ENCODE peak calls at places on chromosomes 4 and X, in four cellular contexts. T, Q, H and G are unnamed samples.

GRCh38 chrX:68936186-68936585 is 107.4 kb downstream of the EFNB1 start:
- DNase-seq in Q (no peak), H (no peak), T (no peak), G (no peak)

GRCh38 chrX:73581002-73581628 is 18.1 kb downstream of the CHIC1 start:
- DNase-seq in H (no peak), Q (no peak), T (no peak), G (peak; percentile 10)

GRCh38 chr4:2069161-2069971 is 10.2 kb downstream of the NAT8L start:
- DNase-seq in T (no peak), H (no peak), Q (no peak), G (no peak)

GRCh38 chrX:54246866-54247265 is 63.8 kb upstream of the FAM120C start:
- DNase-seq in Q (no peak), H (peak; percentile 1), T (no peak), G (no peak)

GRCh38 chrX:9706426-9706825 is 59.2 kb downstream of the GPR143 start:
- DNase-seq in T (no peak), Q (no peak), H (no peak), G (no peak)

GRCh38 chrX:23525531-23525930 is 141.8 kb upstream of the PRDX4 start:
- DNase-seq in H (no peak), Q (no peak), T (no peak), G (no peak)

GRCh38 chrX:140064993-140065392 is 99.7 kb upstream of the CXorf66 start:
- DNase-seq in Q (no peak), T (no peak), H (no peak), G (no peak)

GRCh38 chr4:112140536-112140935 is 4.7 kb upstream of the FAM241A start:
- DNase-seq in Q (no peak), T (no peak), H (no peak), G (peak; percentile 49)

GRCh38 chrX:7088968-7089615 is 58.4 kb upstream of the STS start:
- DNase-seq in Q (no peak), T (no peak), H (no peak), G (no peak)

GRCh38 chrX:72060196-72060974 is 71.3 kb downstream of the RTL5 start:
- DNase-seq in T (no peak), H (peak; percentile 5), Q (no peak), G (peak; percentile 29)

GRCh38 chrX:72254835-72255234 is 16.0 kb upstream of the ERCC6L start:
- DNase-seq in H (no peak), T (no peak), Q (no peak), G (no peak)

GRCh38 chr4:10226756-10227155 is 110.2 kb upstream of the WDR1 start:
- DNase-seq in H (no peak), T (no peak), Q (no peak), G (peak; percentile 26)

GRCh38 chrX:32116047-32116446 is 1044.2 kb upstream of the FTHL17 start:
- DNase-seq in Q (no peak), H (no peak), T (no peak), G (peak; percentile 0)
- TF ChIP-seq CTCF in Q (no peak), H (no peak), T (no peak), G (peak; percentile 13)

GRCh38 chr4:65880594-65880993 is 210.3 kb upstream of the EPHA5 start:
- DNase-seq in H (no peak), Q (no peak), T (no peak), G (peak; percentile 2)
- TF ChIP-seq CTCF in H (no peak), Q (no peak), T (no peak), G (no peak)

DNA sequence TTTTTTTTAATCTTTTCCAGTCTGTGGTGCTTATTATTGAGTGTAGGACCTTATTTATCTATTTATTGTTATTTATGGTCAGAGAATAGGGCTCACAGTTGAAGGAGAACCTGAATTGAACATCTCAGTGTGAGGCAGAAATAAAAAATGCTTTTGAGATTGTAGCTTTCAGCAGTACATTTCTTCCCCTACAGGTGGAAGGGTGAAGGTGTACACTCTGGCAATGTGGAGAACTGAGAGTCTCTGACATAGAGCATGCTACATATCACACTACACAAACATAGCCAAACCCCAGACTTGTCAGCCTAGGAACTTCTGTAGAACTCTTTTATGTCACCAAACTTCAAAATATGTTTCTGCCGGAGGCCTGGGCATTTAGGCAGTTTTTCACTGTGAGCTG is 140.2 kb downstream of the STIM2 start:
- DNase-seq in H (no peak), Q (peak; percentile 5), T (no peak), G (no peak)
- TF ChIP-seq CTCF in H (peak; percentile 15), Q (no peak), T (peak; percentile 30), G (peak; percentile 46)

GRCh38 chr4:15410750-15411149 is 17.1 kb upstream of the C1QTNF7 start:
- DNase-seq in Q (no peak), H (no peak), T (no peak), G (peak; percentile 57)
- TF ChIP-seq CTCF in Q (no peak), H (no peak), T (no peak), G (no peak)

GRCh38 chr4:154013576-154013975 is 224.7 kb upstream of the SFRP2 start:
- DNase-seq in T (no peak), H (no peak), Q (no peak), G (no peak)

GRCh38 chr4:154014401-154015105 is 225.7 kb upstream of the SFRP2 start:
- DNase-seq in Q (no peak), H (no peak), T (no peak), G (peak; percentile 32)

GRCh38 chr4:154024097-154024496 is 235.2 kb upstream of the SFRP2 start:
- DNase-seq in T (no peak), Q (no peak), H (no peak), G (peak; percentile 13)

DNA sequence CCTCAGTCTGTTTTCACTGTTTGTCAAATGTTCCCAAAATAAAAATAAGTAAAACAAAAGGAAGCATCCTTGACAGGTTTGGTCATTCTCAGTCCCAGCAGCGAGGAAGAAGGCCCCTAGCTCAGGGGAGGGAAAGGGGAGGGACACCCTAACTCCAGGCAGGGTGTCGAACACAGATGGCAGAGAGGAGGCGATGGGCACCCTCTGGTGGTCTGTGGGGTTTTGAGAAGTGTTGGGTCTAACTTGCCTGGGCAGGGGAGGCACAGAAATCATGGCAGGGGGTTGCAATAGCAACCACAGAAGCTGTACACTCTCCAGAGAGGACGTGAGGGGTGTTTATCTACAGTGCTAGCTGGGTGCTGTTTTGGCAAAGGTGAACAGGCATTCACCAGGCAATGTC is 229.8 kb upstream of the SFRP2 start:
- DNase-seq in H (no peak), Q (no peak), T (no peak), G (peak; percentile 8)
- TF ChIP-seq CTCF in H (no peak), Q (no peak), T (no peak), G (peak; percentile 39)

GRCh38 chrX:31297881-31298280 is 226.0 kb upstream of the FTHL17 start:
- DNase-seq in H (no peak), Q (peak; percentile 52), T (no peak), G (no peak)

GRCh38 chrX:31287861-31288260 is 216.0 kb upstream of the FTHL17 start:
- DNase-seq in Q (no peak), T (no peak), H (no peak), G (peak; percentile 45)

GRCh38 chrX:31294475-31294874 is 222.6 kb upstream of the FTHL17 start:
- DNase-seq in T (no peak), Q (no peak), H (no peak), G (no peak)

GRCh38 chrX:31298881-31299280 is 227.0 kb upstream of the FTHL17 start:
- DNase-seq in H (no peak), T (no peak), Q (no peak), G (no peak)

DNA sequence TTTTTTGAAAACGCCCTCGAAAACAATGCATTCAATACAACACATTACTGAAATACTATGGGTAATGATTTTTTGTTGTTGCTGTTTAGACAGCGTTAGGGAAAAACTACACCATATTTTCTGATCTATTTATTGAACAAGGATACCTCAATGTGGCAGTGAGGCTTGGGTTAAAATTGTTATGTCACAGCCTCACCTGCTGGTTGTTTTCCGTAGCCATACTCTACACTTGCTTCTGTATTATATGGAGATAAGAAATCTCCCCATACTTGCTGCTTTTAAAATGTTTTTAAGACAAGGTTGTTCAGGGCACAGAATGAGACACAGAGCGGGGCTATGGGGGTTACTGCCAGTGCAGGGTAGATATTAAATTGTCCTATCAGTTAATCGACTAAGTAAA is 221.6 kb upstream of the FTHL17 start:
- DNase-seq in Q (no peak), T (no peak), H (no peak), G (no peak)
- TF ChIP-seq CTCF in Q (no peak), T (no peak), H (no peak), G (no peak)

DNA sequence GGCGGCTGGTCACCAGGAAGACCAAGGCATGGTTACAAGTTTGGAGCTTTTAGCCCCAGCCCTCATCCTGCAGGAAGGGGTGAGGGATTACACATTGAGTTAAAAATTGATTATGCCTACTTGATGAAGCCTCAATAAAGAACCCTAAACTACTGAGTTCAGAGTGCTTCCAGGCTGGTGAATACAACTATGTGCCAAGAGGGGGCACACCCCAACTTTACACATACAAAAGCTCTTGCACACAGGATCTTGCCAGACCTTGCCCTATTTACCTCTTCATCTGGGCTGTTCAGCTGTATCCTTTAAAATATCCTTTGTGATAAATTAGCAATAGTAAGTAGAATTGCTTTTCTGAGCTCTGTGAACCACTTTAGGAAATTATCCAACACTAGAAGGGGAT is 489.3 kb downstream of the INPP4B start:
- DNase-seq in T (no peak), H (no peak), Q (no peak), G (no peak)
- TF ChIP-seq CTCF in T (no peak), H (no peak), Q (no peak), G (no peak)

DNA sequence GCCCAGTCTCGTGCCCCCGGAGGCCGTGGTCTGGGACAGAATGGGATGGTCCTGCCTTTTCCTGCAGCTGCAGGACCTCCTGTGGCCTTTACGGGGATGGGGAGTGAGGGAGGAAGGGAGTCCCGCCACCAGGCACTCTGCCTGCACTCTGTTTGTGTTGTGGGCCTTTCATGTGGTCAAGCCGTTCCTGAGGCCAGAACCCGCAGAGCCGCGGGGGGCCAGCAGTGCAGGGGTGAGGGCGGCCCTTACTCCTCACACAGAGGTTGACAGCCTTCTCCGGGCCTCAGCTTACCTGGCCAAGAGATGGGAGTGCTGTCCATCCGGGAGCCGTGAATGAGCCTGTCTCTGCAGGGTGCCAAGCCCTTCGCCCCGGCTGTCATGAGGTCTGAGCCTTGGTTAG is 230.7 kb downstream of the AFAP1 start:
- DNase-seq in T (peak; percentile 19), Q (no peak), H (no peak), G (peak; percentile 52)
- TF ChIP-seq CTCF in T (no peak), Q (no peak), H (no peak), G (no peak)

DNA sequence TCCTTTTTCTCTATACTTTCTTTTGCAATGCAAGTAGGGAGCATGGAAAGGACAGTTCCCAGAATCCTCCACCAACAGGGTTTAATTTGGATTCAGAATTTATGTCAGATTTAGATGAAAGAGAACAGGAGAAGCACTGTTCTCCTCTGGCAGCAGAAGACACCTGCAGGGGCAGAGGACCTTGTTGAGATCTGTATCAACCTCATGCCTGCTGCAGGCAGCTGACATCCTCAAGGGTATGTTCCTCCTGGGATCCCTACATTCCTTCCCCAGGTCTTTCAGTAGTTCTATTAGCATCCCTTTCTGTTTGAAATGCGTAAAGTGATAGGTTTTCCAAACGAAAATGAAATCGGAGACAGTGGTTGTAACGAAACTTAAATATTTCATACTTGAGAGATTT is 10.6 kb upstream of the GUCY1A1 start:
- DNase-seq in H (no peak), T (no peak), Q (no peak), G (no peak)
- TF ChIP-seq CTCF in H (no peak), T (no peak), Q (no peak), G (no peak)